ENCODE peak calls at places on chromosomes 16 and 17, in seven cellular contexts. H, W, I, O, B, J and T are unnamed samples.

GRCh38 chr16:88381820-88382451 is 823 bp upstream of the ZNF469 start:
- DNase-seq in J (peak), W (no peak), I (peak), O (peak), H (no peak), B (no peak), T (no peak)

GRCh38 chr17:31580331-31581021 is 189.0 kb downstream of the RAB11FIP4 start:
- DNase-seq in I (no peak), W (no peak), H (peak), J (peak), O (peak), B (peak), T (no peak)

GRCh38 chr17:15744091-15744676 is 12.1 kb downstream of the TBC1D26 start:
- DNase-seq in B (no peak), O (no peak), I (no peak), H (no peak), J (no peak), W (no peak), T (no peak)

GRCh38 chr16:47565454-47565853 is 104.3 kb downstream of the PHKB start:
- DNase-seq in H (peak), I (no peak), W (no peak), J (peak), B (peak), O (peak), T (no peak)

GRCh38 chr16:78478267-78478821 is 378.9 kb downstream of the WWOX start:
- DNase-seq in H (no peak), B (no peak), O (no peak), W (no peak), I (peak), J (no peak), T (no peak)

GRCh38 chr17:43018932-43019331 is 3.3 kb downstream of the VAT1 start:
- DNase-seq in H (no peak), I (no peak), O (no peak), W (no peak), J (no peak), B (no peak), T (no peak)

GRCh38 chr16:49347476-49347875 is 26.1 kb upstream of the C16orf78 start:
- DNase-seq in J (no peak), O (no peak), H (no peak), B (no peak), W (no peak), I (no peak), T (no peak)

GRCh38 chr16:46785076-46785845 is 37.1 kb upstream of the MYLK3 start:
- DNase-seq in W (no peak), I (peak), H (no peak), B (no peak), O (no peak), J (no peak), T (no peak)

GRCh38 chr16:79042886-79043285 is 557.7 kb downstream of the MAF start:
- DNase-seq in W (no peak), O (no peak), H (no peak), B (no peak), I (no peak), J (no peak), T (no peak)

GRCh38 chr17:50939542-50939794 is 73.3 kb upstream of the TOB1 start:
- DNase-seq in O (no peak), B (no peak), J (no peak), H (no peak), I (no peak), W (no peak), T (no peak)

GRCh38 chr17:29560306-29560705 is 6.5 kb downstream of the ABHD15 start:
- DNase-seq in B (no peak), J (no peak), O (no peak), W (no peak), H (no peak), I (no peak), T (peak)

GRCh38 chr17:56917559-56918296 is 3.9 kb upstream of the TRIM25 start:
- DNase-seq in J (no peak), W (no peak), B (no peak), O (no peak), I (no peak), H (no peak), T (no peak)

GRCh38 chr17:17055286-17056166 is 13.3 kb downstream of the MPRIP start:
- DNase-seq in I (peak), W (no peak), J (no peak), H (no peak), B (no peak), O (peak), T (no peak)
- TF ChIP-seq CTCF in I (no peak), W (no peak), J (no peak), H (no peak), B (no peak), O (no peak), T (no peak)

DNA sequence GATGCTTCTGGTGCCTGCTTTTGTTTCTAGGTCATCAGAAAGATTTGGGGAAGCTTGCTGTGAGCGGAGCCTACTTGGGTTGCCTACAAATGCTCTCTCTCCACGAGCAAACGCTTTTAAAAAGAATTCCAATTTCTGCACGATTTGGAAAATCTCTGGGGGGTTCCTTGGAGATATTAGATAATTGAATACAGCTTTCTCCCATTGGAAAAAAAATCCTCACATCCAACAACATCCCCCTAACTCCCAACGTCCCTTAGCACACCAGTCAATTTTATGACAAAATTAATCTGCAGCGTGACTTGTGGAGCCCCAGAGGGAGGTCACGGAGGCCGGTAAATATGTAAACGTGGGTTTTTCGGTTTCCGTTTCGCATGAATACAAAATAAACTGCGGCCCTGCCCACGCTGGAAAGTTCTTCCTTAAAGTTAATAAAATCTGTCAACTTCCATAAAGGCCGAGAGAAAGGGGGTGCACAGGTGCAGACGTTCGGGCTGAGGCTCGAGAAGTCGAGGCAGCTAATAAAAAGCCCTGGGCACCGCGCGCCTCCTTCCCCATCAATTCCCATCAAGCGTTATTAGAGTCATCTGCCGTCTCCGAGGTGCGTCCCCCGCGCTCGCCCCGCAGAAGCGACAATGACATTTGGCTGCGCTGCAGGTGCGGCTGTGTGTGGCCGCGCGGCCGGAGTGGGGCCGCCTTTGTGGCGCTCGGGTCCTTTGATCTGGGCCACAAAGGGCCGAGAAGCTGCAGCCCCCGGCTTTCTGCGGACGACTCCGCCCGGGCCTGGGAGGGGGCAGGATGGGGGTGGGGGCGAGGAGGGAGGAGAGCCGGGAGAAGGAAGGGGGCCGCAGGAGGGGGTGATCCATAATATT is 37.6 kb downstream of the SALL1 start:
- DNase-seq in W (no peak), H (no peak), J (no peak), O (no peak), I (peak), B (no peak), T (no peak)
- H3K4me3 ChIP-seq in W (no peak), H (no peak), J (no peak), O (no peak), I (peak), B (no peak), T (no peak)

DNA sequence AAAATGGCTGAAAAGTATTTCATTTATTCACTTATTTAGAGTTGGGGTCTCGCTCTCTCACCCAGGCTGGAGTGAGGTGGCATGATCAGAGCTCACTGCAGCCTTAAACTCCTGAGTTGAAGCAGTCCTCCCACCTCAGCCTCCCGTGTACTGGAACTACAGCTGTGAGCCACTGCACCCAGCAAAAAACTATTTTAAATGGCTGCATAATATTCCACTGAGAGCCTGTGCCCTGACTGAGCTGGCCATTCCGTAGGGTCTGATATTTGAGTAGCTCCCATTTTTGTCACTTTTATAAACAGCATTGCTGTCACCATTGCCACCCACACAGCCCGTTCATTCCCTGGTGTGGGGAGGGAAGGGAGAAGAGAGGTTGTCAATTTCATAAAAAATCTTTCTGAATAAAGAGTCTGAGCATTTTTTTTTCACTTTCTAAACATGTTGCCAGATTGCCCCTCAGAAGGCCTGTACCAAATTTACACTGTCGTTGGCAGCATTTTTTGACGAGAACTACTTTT is 7.0 kb upstream of the KIFC3 start:
- DNase-seq in H (no peak), J (no peak), I (no peak), B (no peak), W (no peak), O (no peak), T (no peak)
- H3K27ac ChIP-seq in H (no peak), J (peak), I (no peak), B (no peak), W (no peak), O (no peak), T (no peak)

GRCh38 chr16:58056580-58056979 is 31.0 kb downstream of the MMP15 start:
- DNase-seq in B (no peak), I (no peak), O (no peak), J (no peak), H (no peak), W (no peak), T (no peak)
- TF ChIP-seq CTCF in B (no peak), I (no peak), O (no peak), J (no peak), H (no peak), W (no peak), T (no peak)

GRCh38 chr17:1039119-1039507 is 42.2 kb downstream of the TIMM22 start:
- DNase-seq in H (no peak), I (no peak), O (no peak), J (no peak), W (no peak), B (no peak), T (no peak)

GRCh38 chr17:1039511-1040215 is 42.7 kb downstream of the TIMM22 start:
- DNase-seq in B (peak), H (no peak), I (no peak), J (peak), O (peak), W (no peak), T (peak)

GRCh38 chr17:1037238-1037879 is 40.4 kb downstream of the TIMM22 start:
- DNase-seq in J (no peak), H (no peak), O (no peak), B (no peak), I (no peak), W (no peak), T (no peak)

GRCh38 chr17:1040216-1040600 is 43.3 kb downstream of the TIMM22 start:
- DNase-seq in J (no peak), O (no peak), I (no peak), W (no peak), B (no peak), H (no peak), T (no peak)

DNA sequence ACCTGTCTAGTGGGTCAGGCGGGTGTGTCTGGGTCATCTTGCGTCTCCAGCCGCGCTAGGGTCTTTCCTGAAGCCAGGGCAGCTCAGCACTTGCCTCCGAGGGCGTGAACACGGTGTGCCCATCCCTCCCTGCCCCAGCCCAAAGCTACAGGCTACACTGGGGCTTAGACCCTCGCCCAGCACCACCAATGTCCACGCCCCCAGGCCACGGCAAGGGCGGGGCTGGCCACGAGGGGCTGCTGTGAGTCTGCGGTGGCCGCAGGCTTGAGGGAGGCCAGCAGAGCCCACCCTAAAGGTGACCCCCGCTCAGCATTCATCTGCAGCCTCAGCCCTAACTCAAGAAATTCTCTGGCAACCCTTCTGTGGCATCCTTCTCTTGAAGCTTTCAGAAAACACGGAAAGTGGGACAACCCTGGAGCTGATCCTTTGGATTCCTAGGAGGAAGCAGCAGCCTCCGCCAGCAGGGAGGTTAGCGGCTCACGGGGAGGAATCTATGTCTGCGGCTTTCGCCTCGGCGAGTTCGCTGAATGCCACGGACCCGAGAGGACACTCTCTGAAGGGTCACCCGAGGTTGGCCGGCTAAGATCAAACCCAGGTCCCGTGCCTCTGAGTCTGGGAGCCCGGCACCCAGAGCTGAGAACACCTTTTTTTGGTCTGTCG is 41.7 kb downstream of the TIMM22 start:
- DNase-seq in I (no peak), O (no peak), H (no peak), B (no peak), W (no peak), J (no peak), T (peak)
- H3K4me3 ChIP-seq in I (no peak), O (no peak), H (no peak), B (no peak), W (no peak), J (no peak), T (no peak)

GRCh38 chr16:4342866-4343744 is 8.0 kb downstream of the PAM16 start:
- DNase-seq in W (no peak), H (no peak), B (no peak), O (peak), I (no peak), J (no peak), T (no peak)

GRCh38 chr16:4347010-4347409 is 4.1 kb downstream of the PAM16 start:
- DNase-seq in O (peak), W (no peak), J (no peak), B (no peak), H (no peak), I (no peak), T (no peak)

GRCh38 chr16:4346205-4346781 is 4.8 kb downstream of the PAM16 start:
- DNase-seq in I (no peak), W (no peak), H (no peak), B (no peak), O (no peak), J (no peak), T (no peak)

GRCh38 chr16:4345439-4346204 is 5.5 kb downstream of the PAM16 start:
- DNase-seq in W (no peak), H (no peak), O (peak), J (no peak), I (no peak), B (no peak), T (no peak)

GRCh38 chr16:4344659-4345438 is 6.3 kb downstream of the PAM16 start:
- DNase-seq in W (no peak), I (no peak), H (no peak), B (no peak), J (no peak), O (peak), T (no peak)
- H3K27ac ChIP-seq in W (no peak), I (no peak), H (no peak), B (no peak), J (peak), O (peak), T (no peak)

GRCh38 chr16:56262879-56263245 is 71.6 kb downstream of the GNAO1 start:
- DNase-seq in O (no peak), I (no peak), W (no peak), B (no peak), H (no peak), J (no peak), T (no peak)

GRCh38 chr16:56264609-56264972 is 73.3 kb downstream of the GNAO1 start:
- DNase-seq in H (no peak), J (no peak), I (no peak), W (no peak), B (no peak), O (no peak), T (no peak)

GRCh38 chr16:56262148-56262878 is 71.0 kb downstream of the GNAO1 start:
- DNase-seq in H (no peak), O (no peak), J (no peak), I (no peak), W (no peak), B (no peak), T (no peak)

GRCh38 chr16:56265184-56265583 is 73.9 kb downstream of the GNAO1 start:
- DNase-seq in H (no peak), B (no peak), J (no peak), I (no peak), O (no peak), W (no peak), T (no peak)

DNA sequence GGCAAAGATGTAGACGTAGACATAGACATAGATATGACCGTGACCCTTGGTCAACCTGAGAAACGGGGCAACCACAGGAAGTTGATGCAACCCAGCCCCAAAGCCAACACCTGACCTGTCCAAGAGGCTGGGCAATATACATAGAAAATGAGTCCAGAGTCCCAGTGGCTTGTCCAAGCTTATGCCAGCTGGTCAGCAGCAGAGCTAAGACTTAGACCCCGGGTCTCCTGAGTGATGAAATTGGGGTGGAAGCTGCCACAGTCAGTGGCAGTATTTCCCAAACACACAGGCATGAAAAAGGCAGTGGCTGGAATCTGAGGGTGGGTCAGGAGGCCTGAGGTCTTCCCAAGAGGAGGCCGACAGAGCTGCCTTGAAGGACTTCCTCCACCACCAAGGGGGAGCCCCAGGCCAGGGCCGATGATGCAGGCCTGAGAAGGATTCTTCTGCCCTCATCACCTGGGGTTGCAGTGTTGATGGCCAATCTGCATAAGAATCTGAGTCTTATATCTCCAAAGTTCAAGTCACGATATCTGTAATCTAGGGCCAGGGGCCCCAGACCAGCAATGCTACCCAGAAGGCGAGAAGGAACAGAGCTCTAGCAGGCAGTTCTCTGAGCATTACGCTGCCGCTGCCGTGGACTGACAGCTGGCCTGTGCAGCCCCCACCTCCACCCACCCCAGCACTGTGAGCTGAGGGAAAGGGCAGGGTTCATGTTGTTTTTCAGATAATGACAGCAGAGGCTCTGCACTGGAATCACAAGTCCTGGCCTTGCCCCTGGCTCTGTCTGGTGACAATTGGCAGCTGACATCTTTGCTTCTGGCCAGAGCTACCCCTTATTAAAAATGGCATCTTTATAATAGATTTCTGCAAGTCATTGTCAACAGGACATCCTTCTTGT is 72.7 kb downstream of the GNAO1 start:
- DNase-seq in W (no peak), J (no peak), H (no peak), O (no peak), I (no peak), B (peak), T (peak)
- TF ChIP-seq CTCF in W (no peak), J (no peak), H (no peak), O (no peak), I (no peak), B (no peak), T (no peak)